ENCODE peak calls at places on chromosome 7, in seven cellular contexts. J is left colon, B is Kasumi-1, M is NCI-H460, S is AML-193, U is Karpas-422, V is NCI-H1105 treated with DMSO at 0.1 percent for 48 hours. O is an unnamed sample.

GRCh38 chr7:138074540-138074939 is 1.7 kb upstream of the AKR1D1 start:
- DNase-seq in M (no peak), U (no peak), V (no peak), S (no peak), B (no peak), J (no peak), O (no peak)

GRCh38 chr7:100465299-100465698 is 1.2 kb upstream of the SPACDR start:
- DNase-seq in M (no peak), V (no peak), B (no peak), U (no peak), S (no peak), J (no peak), O (no peak)

GRCh38 chr7:112437038-112437437 is 13.2 kb upstream of the IFRD1 start:
- DNase-seq in U (no peak), S (no peak), V (no peak), J (no peak), M (no peak), B (no peak), O (no peak)

GRCh38 chr7:15602236-15602635 is 40.4 kb upstream of the AGMO start:
- DNase-seq in J (no peak), U (no peak), M (no peak), V (peak; percentile 77), S (no peak), B (no peak), O (no peak)

GRCh38 chr7:24869572-24869971 is 110.4 kb downstream of the OSBPL3 start:
- DNase-seq in J (no peak), U (no peak), M (no peak), V (no peak), S (no peak), B (no peak), O (peak; percentile 62)

GRCh38 chr7:138237995-138238394 is 161.7 kb downstream of the AKR1D1 start:
- DNase-seq in V (no peak), B (no peak), U (no peak), S (no peak), M (no peak), J (no peak), O (no peak)

GRCh38 chr7:30142710-30143109 is 7.9 kb downstream of the MTURN start:
- DNase-seq in M (no peak), S (no peak), U (no peak), V (peak; percentile 14), J (no peak), B (no peak), O (peak; percentile 86)

GRCh38 chr7:143239822-143240221 is 18.0 kb downstream of the TAS2R40 start:
- DNase-seq in M (no peak), V (no peak), S (peak; percentile 91), J (no peak), B (peak; percentile 42), U (no peak), O (no peak)

GRCh38 chr7:16646427-16647081 is 573 bp downstream of the BZW2 start:
- DNase-seq in J (peak; percentile 31), M (no peak), V (peak; percentile 32), B (peak; percentile 25), S (no peak), U (peak; percentile 80), O (peak; percentile 39)

GRCh38 chr7:3537210-3537875 is 236.3 kb downstream of the SDK1 start:
- DNase-seq in S (no peak), B (no peak), M (no peak), U (no peak), V (no peak), J (no peak), O (no peak)

GRCh38 chr7:55113760-55114541 is 95.1 kb downstream of the EGFR start:
- DNase-seq in B (no peak), U (no peak), V (no peak), S (no peak), M (no peak), J (no peak), O (no peak)

GRCh38 chr7:151851782-151852181 is 25.1 kb downstream of the PRKAG2 start:
- DNase-seq in M (no peak), B (peak; percentile 48), J (peak; percentile 49), V (no peak), S (peak; percentile 31), U (no peak), O (no peak)

GRCh38 chr7:78350926-78351325 is 552.4 kb downstream of the PHTF2 start:
- DNase-seq in S (no peak), M (no peak), B (no peak), J (no peak), V (no peak), U (no peak), O (no peak)